ENCODE peak calls at places on chromosome 7, in four cellular contexts. T is cardiac muscle cell, I is pancreas, L is trophoblast cell. Q is an unnamed sample.
A peak's percentile ranks its signal among the peaks of the same experiment; 100 is the strongest.

GRCh38 chr7:1401011-1401410 is 58.3 kb downstream of the MICALL2 start:
- DNase-seq in T (no peak), I (no peak), L (peak; percentile 23), Q (no peak)

GRCh38 chr7:37359662-37360444 is 88.8 kb downstream of the ELMO1 start:
- DNase-seq in T (peak; percentile 13), I (no peak), L (no peak), Q (no peak)

GRCh38 chr7:90622670-90623069 is 26.5 kb downstream of the CDK14 start:
- DNase-seq in T (no peak), I (no peak), L (no peak), Q (no peak)

GRCh38 chr7:151071032-151071866 is 9.4 kb downstream of the FASTK start:
- DNase-seq in T (no peak), I (no peak), L (no peak), Q (no peak)

GRCh38 chr7:27586825-27587224 is 75.9 kb downstream of the HIBADH start:
- DNase-seq in T (no peak), I (no peak), L (no peak), Q (no peak)

GRCh38 chr7:17506090-17506489 is 207.6 kb downstream of the AHR start:
- DNase-seq in T (no peak), I (peak; percentile 87), L (no peak), Q (no peak)

GRCh38 chr7:70319057-70319456 is 720.8 kb downstream of the AUTS2 start:
- DNase-seq in T (no peak), I (no peak), L (no peak), Q (no peak)

GRCh38 chr7:100088621-100089457 is at the start of gene COPS6:
- DNase-seq in T (peak; percentile 85), I (peak; percentile 81), L (peak; percentile 52), Q (peak; percentile 85)

GRCh38 chr7:128108641-128109423 is 77.6 kb upstream of the LRRC4 start:
- DNase-seq in T (no peak), I (no peak), L (no peak), Q (no peak)

DNA sequence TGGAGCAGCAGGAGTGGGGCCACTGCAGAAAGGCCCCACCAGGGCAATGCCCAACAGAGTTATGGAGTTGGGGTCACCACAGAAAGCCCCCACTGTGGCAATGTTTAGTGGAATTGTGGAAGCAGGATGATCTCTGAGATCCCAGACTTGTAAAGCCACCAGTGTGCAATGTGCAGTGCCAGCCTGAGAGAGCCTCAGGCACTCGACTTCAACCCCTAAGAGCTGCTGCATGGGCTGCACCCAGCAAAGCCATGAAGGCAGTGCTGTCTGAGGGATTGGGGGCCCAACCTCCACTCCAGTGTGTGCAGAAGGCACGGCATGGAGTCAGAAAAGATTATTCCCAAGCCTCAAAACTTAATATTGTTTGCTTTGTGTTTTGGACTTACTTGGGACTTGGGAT is 20.4 kb downstream of the SAMD9 start:
- DNase-seq in T (no peak), I (no peak), L (no peak), Q (no peak)
- H3K9me3 ChIP-seq in T (no peaks in the 10 kb centered on the region), I (no peaks in the 10 kb centered on the region), L (no peaks in the 10 kb centered on the region), Q (no peaks in the 10 kb centered on the region)

GRCh38 chr7:153413199-153413539 is 639.0 kb upstream of the DPP6 start:
- DNase-seq in T (no peak), I (no peak), L (no peak), Q (no peak)

GRCh38 chr7:153415632-153416031 is 636.6 kb upstream of the DPP6 start:
- DNase-seq in T (no peak), I (no peak), L (no peak), Q (no peak)

GRCh38 chr7:153408360-153409335 is 643.5 kb upstream of the DPP6 start:
- DNase-seq in T (no peak), I (no peak), L (peak; percentile 37), Q (no peak)

GRCh38 chr7:153413540-153414287 is 638.5 kb upstream of the DPP6 start:
- DNase-seq in T (no peak), I (no peak), L (no peak), Q (no peak)

DNA sequence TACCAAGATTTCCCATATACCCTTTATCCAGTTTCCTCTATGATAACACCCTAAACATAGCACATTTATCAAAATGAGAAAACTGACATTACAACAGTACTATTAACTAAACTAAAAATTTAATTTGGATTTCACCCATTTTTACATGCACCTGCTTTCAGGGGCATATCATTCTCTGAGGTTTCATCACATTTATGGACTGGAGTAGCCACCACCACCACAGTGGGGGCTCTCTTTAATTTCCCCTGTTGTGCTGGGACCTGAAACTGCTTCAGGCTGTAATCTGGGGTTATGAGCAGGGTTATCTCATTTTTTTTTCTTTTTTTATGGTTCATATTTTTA is 637.9 kb upstream of the DPP6 start:
- DNase-seq in T (no peak), I (no peak), L (no peak), Q (no peak)
- H3K9me3 ChIP-seq in T (no peaks in the 10 kb centered on the region), I (no peaks in the 10 kb centered on the region), L (peaks cover 15% of the 10 kb centered on the region), Q (no peaks in the 10 kb centered on the region)

DNA sequence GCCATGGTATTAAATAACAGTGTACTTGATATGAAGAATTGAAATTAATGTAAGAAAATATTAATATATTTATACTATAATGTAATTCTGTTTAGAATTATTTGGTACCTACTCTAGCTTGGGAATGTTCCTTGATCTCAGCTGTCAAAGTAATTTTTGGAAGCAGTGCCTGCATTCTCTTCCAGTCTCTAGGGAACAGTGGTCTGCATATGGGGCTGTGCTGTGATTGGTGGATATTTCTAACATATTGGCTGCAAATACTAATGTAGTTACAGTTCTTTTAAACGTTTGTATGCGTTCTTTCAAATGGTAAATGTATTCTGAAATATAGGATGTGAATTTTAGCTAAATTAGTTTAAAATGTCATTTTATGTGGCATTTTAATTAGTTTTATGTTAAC is 87.2 kb downstream of the PHF14 start:
- DNase-seq in T (no peak), I (no peak), L (no peak), Q (no peak)
- H3K9me3 ChIP-seq in T (no peaks in the 10 kb centered on the region), I (no peaks in the 10 kb centered on the region), L (no peaks in the 10 kb centered on the region), Q (no peaks in the 10 kb centered on the region)

GRCh38 chr7:31954500-31954899 is 115.7 kb downstream of the PDE1C start:
- DNase-seq in T (no peak), I (no peak), L (no peak), Q (no peak)

GRCh38 chr7:31957090-31957720 is 113.0 kb downstream of the PDE1C start:
- DNase-seq in T (no peak), I (no peak), L (no peak), Q (no peak)

GRCh38 chr7:31955021-31955420 is 115.2 kb downstream of the PDE1C start:
- DNase-seq in T (no peak), I (no peak), L (no peak), Q (no peak)

GRCh38 chr7:31957756-31958155 is 112.5 kb downstream of the PDE1C start:
- DNase-seq in T (no peak), I (no peak), L (no peak), Q (no peak)

DNA sequence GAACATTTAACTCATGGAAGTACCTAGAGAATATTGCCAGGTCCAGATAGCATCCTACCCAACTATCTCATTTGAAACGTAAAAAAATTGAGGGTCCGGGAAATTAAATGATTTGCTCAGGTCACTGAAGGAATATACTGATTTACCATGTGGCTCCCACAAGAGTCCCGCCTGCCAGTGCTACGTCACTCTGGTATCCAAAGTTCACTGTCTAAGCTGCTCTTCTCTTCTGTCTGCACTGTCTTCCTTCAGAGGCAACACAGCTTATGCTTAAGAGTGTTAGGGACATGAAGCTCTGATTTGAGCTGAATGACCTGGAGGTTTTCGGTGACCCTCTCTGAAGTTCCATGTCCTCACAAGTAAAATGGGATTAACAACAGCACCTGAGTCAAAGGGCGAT is 114.6 kb downstream of the PDE1C start:
- DNase-seq in T (no peak), I (no peak), L (no peak), Q (no peak)
- H3K9me3 ChIP-seq in T (no peaks in the 10 kb centered on the region), I (no peaks in the 10 kb centered on the region), L (no peaks in the 10 kb centered on the region), Q (no peaks in the 10 kb centered on the region)

GRCh38 chr7:141558544-141559183 is 7.5 kb downstream of the AGK start:
- DNase-seq in T (no peak), I (no peak), L (no peak), Q (no peak)
- H3K9me3 ChIP-seq in T (no peaks in the 10 kb centered on the region), I (no peaks in the 10 kb centered on the region), L (no peaks in the 10 kb centered on the region), Q (no peaks in the 10 kb centered on the region)

GRCh38 chr7:4436936-4437335 is 245.2 kb upstream of the FOXK1 start:
- DNase-seq in T (no peak), I (no peak), L (no peak), Q (no peak)

GRCh38 chr7:4438723-4439245 is 243.3 kb upstream of the FOXK1 start:
- DNase-seq in T (no peak), I (no peak), L (no peak), Q (no peak)

GRCh38 chr7:4436361-4436899 is 245.7 kb upstream of the FOXK1 start:
- DNase-seq in T (no peak), I (no peak), L (no peak), Q (no peak)

GRCh38 chr7:4434306-4434705 is 247.8 kb upstream of the FOXK1 start:
- DNase-seq in T (no peak), I (no peak), L (no peak), Q (no peak)

DNA sequence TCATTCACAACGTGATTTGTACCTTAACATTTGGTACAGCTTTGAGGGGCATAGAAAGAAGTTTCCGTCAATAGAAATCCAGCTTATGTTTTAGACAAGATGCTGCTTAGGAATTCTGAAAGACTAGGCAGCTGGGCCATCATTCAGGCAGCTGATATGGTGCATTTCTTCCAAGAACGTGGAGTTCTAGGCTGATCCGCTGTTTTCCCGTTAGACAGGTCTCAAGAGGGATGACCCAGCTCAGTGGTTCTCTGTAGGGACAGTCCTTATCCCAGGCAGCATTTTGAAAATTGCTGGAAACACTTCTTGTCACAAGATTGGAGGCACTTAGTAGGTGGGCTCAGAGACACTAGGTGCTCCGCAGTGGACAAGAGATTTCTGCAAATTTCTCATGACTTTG is 242.7 kb upstream of the FOXK1 start:
- DNase-seq in T (no peak), I (no peak), L (no peak), Q (no peak)
- H3K9me3 ChIP-seq in T (no peaks in the 10 kb centered on the region), I (no peaks in the 10 kb centered on the region), L (peaks cover 9% of the 10 kb centered on the region), Q (no peaks in the 10 kb centered on the region)

GRCh38 chr7:138243430-138243829 is 167.2 kb downstream of the AKR1D1 start:
- DNase-seq in T (peak; percentile 70), I (peak; percentile 81), L (peak; percentile 21), Q (no peak)

GRCh38 chr7:138245682-138246081 is 169.4 kb downstream of the AKR1D1 start:
- DNase-seq in T (peak; percentile 22), I (no peak), L (no peak), Q (no peak)

GRCh38 chr7:138246391-138246790 is 170.1 kb downstream of the AKR1D1 start:
- DNase-seq in T (no peak), I (no peak), L (peak; percentile 71), Q (no peak)

GRCh38 chr7:138245216-138245615 is 169.0 kb downstream of the AKR1D1 start:
- DNase-seq in T (no peak), I (no peak), L (no peak), Q (no peak)

GRCh38 chr7:138244606-138245005 is 168.3 kb downstream of the AKR1D1 start:
- DNase-seq in T (no peak), I (no peak), L (peak; percentile 34), Q (no peak)
- H3K9me3 ChIP-seq in T (no peaks in the 10 kb centered on the region), I (no peaks in the 10 kb centered on the region), L (no peaks in the 10 kb centered on the region), Q (no peaks in the 10 kb centered on the region)

GRCh38 chr7:158266817-158267736 is 320.5 kb downstream of the PTPRN2 start:
- DNase-seq in T (no peak), I (no peak), L (no peak), Q (no peak)

GRCh38 chr7:158264881-158265742 is 322.5 kb downstream of the PTPRN2 start:
- DNase-seq in T (no peak), I (no peak), L (no peak), Q (no peak)

GRCh38 chr7:158266426-158266816 is 321.2 kb downstream of the PTPRN2 start:
- DNase-seq in T (no peak), I (no peak), L (no peak), Q (no peak)

GRCh38 chr7:158263964-158264748 is 323.5 kb downstream of the PTPRN2 start:
- DNase-seq in T (no peak), I (no peak), L (no peak), Q (no peak)

GRCh38 chr7:158265743-158266080 is 321.9 kb downstream of the PTPRN2 start:
- DNase-seq in T (no peak), I (no peak), L (no peak), Q (no peak)
- H3K9me3 ChIP-seq in T (no peaks in the 10 kb centered on the region), I (no peaks in the 10 kb centered on the region), L (peaks cover 69% of the 10 kb centered on the region), Q (no peaks in the 10 kb centered on the region)

Q was measured in thyroid gland.